ENCODE peak calls at places on chromosomes 1 and 21, in ten cellular contexts. B, J, M, U, P, G, Z, S, L and T are unnamed samples.

GRCh38 chr1:217027403-217028080 is 304.3 kb upstream of the ESRRG start:
- DNase-seq in P (no peak), J (no peak), M (no peak), G (no peak), L (no peak), S (no peak), Z (no peak), U (no peak), B (no peak), T (no peak)

GRCh38 chr1:183281039-183281438 is 95.0 kb downstream of the LAMC2 start:
- DNase-seq in J (peak; percentile 27), B (peak; percentile 95), L (no peak), M (no peak), G (no peak), S (no peak), Z (peak; percentile 56), U (peak; percentile 64), P (peak; percentile 45), T (peak; percentile 76)

GRCh38 chr1:28173980-28174297 is 2.6 kb downstream of the PTAFR start:
- DNase-seq in S (no peak), P (no peak), J (no peak), G (no peak), L (no peak), Z (peak; percentile 43), B (no peak), M (no peak), U (peak; percentile 42), T (no peak)

GRCh38 chr1:90295534-90295933 is 300.6 kb downstream of the ZNF326 start:
- DNase-seq in S (no peak), Z (no peak), G (no peak), J (no peak), L (no peak), B (no peak), U (no peak), P (no peak), M (no peak), T (no peak)

GRCh38 chr21:36320421-36321324 is 676 bp downstream of the MORC3 start:
- DNase-seq in U (peak; percentile 73), P (peak; percentile 43), S (no peak), B (peak; percentile 82), J (peak; percentile 10), Z (peak; percentile 81), L (peak; percentile 67), M (peak; percentile 70), G (peak; percentile 66), T (peak; percentile 71)

GRCh38 chr1:14650951-14651350 is 52.5 kb downstream of the KAZN start:
- DNase-seq in S (no peak), M (no peak), G (no peak), J (no peak), U (no peak), Z (no peak), L (no peak), P (no peak), B (no peak), T (no peak)

GRCh38 chr1:196143602-196144342 is 464.5 kb downstream of the KCNT2 start:
- DNase-seq in B (no peak), G (no peak), M (peak; percentile 6), P (no peak), S (no peak), L (no peak), U (no peak), Z (no peak), J (no peak), T (no peak)

GRCh38 chr1:159877695-159878444 is 15.4 kb upstream of the VSIG8 start:
- DNase-seq in M (no peak), B (no peak), Z (no peak), J (no peak), L (no peak), P (no peak), G (peak; percentile 64), S (no peak), U (no peak), T (no peak)

GRCh38 chr1:154499446-154499845 is 2.6 kb upstream of the TDRD10 start:
- DNase-seq in B (no peak), M (no peak), S (no peak), Z (no peak), L (no peak), G (no peak), P (no peak), J (no peak), U (no peak), T (no peak)

GRCh38 chr1:220917535-220918209 is 38.4 kb downstream of the HLX start:
- DNase-seq in P (no peak), L (no peak), S (no peak), Z (no peak), U (no peak), B (no peak), J (no peak), G (no peak), M (no peak), T (no peak)

GRCh38 chr1:54273092-54273836 is 73.3 kb downstream of the MRPL37 start:
- DNase-seq in Z (peak; percentile 58), L (peak; percentile 91), P (peak; percentile 85), B (peak; percentile 93), J (peak; percentile 61), U (peak; percentile 91), S (peak; percentile 43), M (no peak), G (no peak), T (peak; percentile 78)

GRCh38 chr1:223721658-223722606 is 9.6 kb downstream of the CAPN2 start:
- DNase-seq in B (no peak), L (no peak), Z (no peak), J (no peak), P (no peak), U (no peak), G (no peak), S (no peak), M (no peak), T (no peak)

GRCh38 chr1:180213401-180214177 is 16.5 kb upstream of the LHX4 start:
- DNase-seq in L (peak; percentile 57), B (no peak), G (no peak), Z (no peak), P (no peak), M (peak; percentile 78), U (no peak), S (no peak), J (no peak), T (no peak)

GRCh38 chr1:93061895-93062792 is 16.9 kb upstream of the MTF2 start:
- DNase-seq in M (peak; percentile 54), J (no peak), G (no peak), U (peak; percentile 73), P (no peak), B (peak; percentile 80), L (no peak), S (no peak), Z (no peak), T (no peak)

GRCh38 chr1:54805981-54806381 is 4.9 kb upstream of the TTC22 start:
- DNase-seq in M (no peak), S (no peak), U (no peak), P (no peak), B (no peak), G (no peak), Z (no peak), L (no peak), J (no peak), T (no peak)

GRCh38 chr1:80218112-80218511 is 1211.6 kb upstream of the ADGRL4 start:
- DNase-seq in U (peak; percentile 73), L (no peak), M (peak; percentile 32), J (no peak), Z (no peak), S (no peak), G (no peak), B (peak; percentile 59), P (no peak), T (no peak)

GRCh38 chr21:29376556-29376955 is 77.8 kb downstream of the BACH1 start:
- DNase-seq in U (peak; percentile 50), P (no peak), B (peak; percentile 42), J (no peak), L (peak; percentile 40), M (peak; percentile 67), S (peak; percentile 9), G (no peak), Z (peak; percentile 65), T (peak; percentile 36)

GRCh38 chr21:38229260-38229877 is 27.4 kb upstream of the KCNJ15 start:
- DNase-seq in L (no peak), J (no peak), Z (no peak), S (no peak), G (no peak), B (no peak), U (peak; percentile 15), P (no peak), M (peak; percentile 12), T (no peak)

GRCh38 chr1:246725191-246725590 is 982 bp downstream of the SCCPDH start:
- DNase-seq in Z (no peak), S (no peak), J (no peak), M (peak; percentile 22), P (no peak), G (no peak), U (no peak), B (no peak), L (no peak), T (no peak)